ENCODE peak calls at places on chromosomes 2 and 18, in six cellular contexts. One of them, this sample, is unnamed.

GRCh38 chr18:13909141-13909540 is 6.2 kb downstream of the MC2R start:
- DNase-seq in NCI-H1436 treated with DMSO at 0.1 percent for 48 hours: no peak
- DNase-seq in activated CD8-positive, alpha-beta memory T cell treated with anti-CD3 and anti-CD28 coated beads for 48 hours: no peak
- DNase-seq in lung: no peak
- DNase-seq in activated effector memory CD4-positive, alpha-beta T cell treated with anti-CD3 and anti-CD28 coated beads, Interleukin-2, amount 50 U/mL, for 16 hours: no peak
- DNase-seq in bronchial epithelial cell: peak; percentile 1
- DNase-seq in this sample: no peak

GRCh38 chr2:25672500-25673169 is 742 bp downstream of the DTNB start:
- DNase-seq in NCI-H1436 treated with DMSO at 0.1 percent for 48 hours: no peak
- DNase-seq in activated CD8-positive, alpha-beta memory T cell treated with anti-CD3 and anti-CD28 coated beads for 48 hours: peak; percentile 45
- DNase-seq in lung: peak; percentile 61
- DNase-seq in activated effector memory CD4-positive, alpha-beta T cell treated with anti-CD3 and anti-CD28 coated beads, Interleukin-2, amount 50 U/mL, for 16 hours: peak; percentile 89
- DNase-seq in bronchial epithelial cell: no peak
- DNase-seq in this sample: peak; percentile 64

GRCh38 chr2:214096200-214096599 is 314.7 kb upstream of the VWC2L start:
- DNase-seq in NCI-H1436 treated with DMSO at 0.1 percent for 48 hours: no peak
- DNase-seq in activated CD8-positive, alpha-beta memory T cell treated with anti-CD3 and anti-CD28 coated beads for 48 hours: no peak
- DNase-seq in lung: no peak
- DNase-seq in activated effector memory CD4-positive, alpha-beta T cell treated with anti-CD3 and anti-CD28 coated beads, Interleukin-2, amount 50 U/mL, for 16 hours: no peak
- DNase-seq in bronchial epithelial cell: no peak
- DNase-seq in this sample: no peak

GRCh38 chr2:240714747-240715725 is 23.4 kb downstream of the AQP12A start:
- DNase-seq in NCI-H1436 treated with DMSO at 0.1 percent for 48 hours: no peak
- DNase-seq in activated CD8-positive, alpha-beta memory T cell treated with anti-CD3 and anti-CD28 coated beads for 48 hours: no peak
- DNase-seq in lung: no peak
- DNase-seq in activated effector memory CD4-positive, alpha-beta T cell treated with anti-CD3 and anti-CD28 coated beads, Interleukin-2, amount 50 U/mL, for 16 hours: no peak
- DNase-seq in bronchial epithelial cell: no peak
- DNase-seq in this sample: peak; percentile 59

GRCh38 chr2:44918095-44918775 is 23.3 kb upstream of the SIX3 start:
- DNase-seq in NCI-H1436 treated with DMSO at 0.1 percent for 48 hours: no peak
- DNase-seq in activated CD8-positive, alpha-beta memory T cell treated with anti-CD3 and anti-CD28 coated beads for 48 hours: no peak
- DNase-seq in lung: no peak
- DNase-seq in activated effector memory CD4-positive, alpha-beta T cell treated with anti-CD3 and anti-CD28 coated beads, Interleukin-2, amount 50 U/mL, for 16 hours: no peak
- DNase-seq in bronchial epithelial cell: peak; percentile 79
- DNase-seq in this sample: no peak

GRCh38 chr2:42371621-42372473 is 10.8 kb upstream of the COX7A2L start:
- DNase-seq in NCI-H1436 treated with DMSO at 0.1 percent for 48 hours: no peak
- DNase-seq in activated CD8-positive, alpha-beta memory T cell treated with anti-CD3 and anti-CD28 coated beads for 48 hours: no peak
- DNase-seq in lung: no peak
- DNase-seq in activated effector memory CD4-positive, alpha-beta T cell treated with anti-CD3 and anti-CD28 coated beads, Interleukin-2, amount 50 U/mL, for 16 hours: no peak
- DNase-seq in bronchial epithelial cell: peak; percentile 95
- DNase-seq in this sample: peak; percentile 13

GRCh38 chr2:116922414-116922813 is 892.1 kb upstream of the DDX18 start:
- DNase-seq in NCI-H1436 treated with DMSO at 0.1 percent for 48 hours: no peak
- DNase-seq in activated CD8-positive, alpha-beta memory T cell treated with anti-CD3 and anti-CD28 coated beads for 48 hours: no peak
- DNase-seq in lung: no peak
- DNase-seq in activated effector memory CD4-positive, alpha-beta T cell treated with anti-CD3 and anti-CD28 coated beads, Interleukin-2, amount 50 U/mL, for 16 hours: no peak
- DNase-seq in bronchial epithelial cell: no peak
- DNase-seq in this sample: no peak

GRCh38 chr2:64491426-64491825 is 32.7 kb upstream of the AFTPH start:
- DNase-seq in NCI-H1436 treated with DMSO at 0.1 percent for 48 hours: no peak
- DNase-seq in activated CD8-positive, alpha-beta memory T cell treated with anti-CD3 and anti-CD28 coated beads for 48 hours: no peak
- DNase-seq in lung: no peak
- DNase-seq in activated effector memory CD4-positive, alpha-beta T cell treated with anti-CD3 and anti-CD28 coated beads, Interleukin-2, amount 50 U/mL, for 16 hours: no peak
- DNase-seq in bronchial epithelial cell: no peak
- DNase-seq in this sample: no peak

GRCh38 chr2:219171231-219171651 is 1.4 kb upstream of the SLC23A3 start:
- DNase-seq in NCI-H1436 treated with DMSO at 0.1 percent for 48 hours: no peak
- DNase-seq in activated CD8-positive, alpha-beta memory T cell treated with anti-CD3 and anti-CD28 coated beads for 48 hours: no peak
- DNase-seq in lung: peak; percentile 38
- DNase-seq in activated effector memory CD4-positive, alpha-beta T cell treated with anti-CD3 and anti-CD28 coated beads, Interleukin-2, amount 50 U/mL, for 16 hours: no peak
- DNase-seq in bronchial epithelial cell: peak; percentile 58
- DNase-seq in this sample: peak; percentile 31

GRCh38 chr2:168643979-168644378 is 158.5 kb upstream of the NOSTRIN start:
- DNase-seq in NCI-H1436 treated with DMSO at 0.1 percent for 48 hours: no peak
- DNase-seq in activated CD8-positive, alpha-beta memory T cell treated with anti-CD3 and anti-CD28 coated beads for 48 hours: no peak
- DNase-seq in lung: no peak
- DNase-seq in activated effector memory CD4-positive, alpha-beta T cell treated with anti-CD3 and anti-CD28 coated beads, Interleukin-2, amount 50 U/mL, for 16 hours: no peak
- DNase-seq in bronchial epithelial cell: no peak
- DNase-seq in this sample: no peak

GRCh38 chr2:152464853-152465470 is 130.0 kb downstream of the FMNL2 start:
- DNase-seq in NCI-H1436 treated with DMSO at 0.1 percent for 48 hours: no peak
- DNase-seq in activated CD8-positive, alpha-beta memory T cell treated with anti-CD3 and anti-CD28 coated beads for 48 hours: no peak
- DNase-seq in lung: no peak
- DNase-seq in activated effector memory CD4-positive, alpha-beta T cell treated with anti-CD3 and anti-CD28 coated beads, Interleukin-2, amount 50 U/mL, for 16 hours: no peak
- DNase-seq in bronchial epithelial cell: no peak
- DNase-seq in this sample: no peak

GRCh38 chr18:49768051-49768391 is 45.3 kb downstream of the ACAA2 start:
- DNase-seq in NCI-H1436 treated with DMSO at 0.1 percent for 48 hours: no peak
- DNase-seq in activated CD8-positive, alpha-beta memory T cell treated with anti-CD3 and anti-CD28 coated beads for 48 hours: no peak
- DNase-seq in lung: peak; percentile 48
- DNase-seq in activated effector memory CD4-positive, alpha-beta T cell treated with anti-CD3 and anti-CD28 coated beads, Interleukin-2, amount 50 U/mL, for 16 hours: no peak
- DNase-seq in bronchial epithelial cell: peak; percentile 79
- DNase-seq in this sample: peak; percentile 33

GRCh38 chr2:32008811-32009478 is 1.9 kb downstream of the MEMO1 start:
- DNase-seq in NCI-H1436 treated with DMSO at 0.1 percent for 48 hours: no peak
- DNase-seq in activated CD8-positive, alpha-beta memory T cell treated with anti-CD3 and anti-CD28 coated beads for 48 hours: no peak
- DNase-seq in lung: no peak
- DNase-seq in activated effector memory CD4-positive, alpha-beta T cell treated with anti-CD3 and anti-CD28 coated beads, Interleukin-2, amount 50 U/mL, for 16 hours: peak; percentile 70
- DNase-seq in bronchial epithelial cell: peak; percentile 60
- DNase-seq in this sample: peak; percentile 39

GRCh38 chr2:69241039-69241586 is 145.9 kb downstream of the GFPT1 start:
- DNase-seq in NCI-H1436 treated with DMSO at 0.1 percent for 48 hours: no peak
- DNase-seq in activated CD8-positive, alpha-beta memory T cell treated with anti-CD3 and anti-CD28 coated beads for 48 hours: no peak
- DNase-seq in lung: no peak
- DNase-seq in activated effector memory CD4-positive, alpha-beta T cell treated with anti-CD3 and anti-CD28 coated beads, Interleukin-2, amount 50 U/mL, for 16 hours: no peak
- DNase-seq in bronchial epithelial cell: no peak
- DNase-seq in this sample: no peak

GRCh38 chr2:70420005-70420580 is 118.2 kb upstream of the FAM136A start:
- DNase-seq in NCI-H1436 treated with DMSO at 0.1 percent for 48 hours: peak; percentile 27
- DNase-seq in activated CD8-positive, alpha-beta memory T cell treated with anti-CD3 and anti-CD28 coated beads for 48 hours: no peak
- DNase-seq in lung: no peak
- DNase-seq in activated effector memory CD4-positive, alpha-beta T cell treated with anti-CD3 and anti-CD28 coated beads, Interleukin-2, amount 50 U/mL, for 16 hours: no peak
- DNase-seq in bronchial epithelial cell: no peak
- DNase-seq in this sample: no peak